ENCODE peak calls at places on chromosomes 7 and 10, in ten cellular contexts. F is DMS 273 treated with DMSO at 0.1 percent for 48 hours; O is astrocyte of the spinal cord; E is activated T-cell treated with anti-CD3 and anti-CD28 coated beads, Interleukin-2, amount 50 U/mL, for 24 hours; M is activated CD8-positive, alpha-beta memory T cell treated with anti-CD3 and anti-CD28 coated beads, Interleukin-2, amount 50 U/mL, for 4 hours; L is aorta; J is epithelial cell of esophagus; T is central memory CD8-positive, alpha-beta T cell; G is ELR; D is cerebellar cortex. X is an unnamed sample.

GRCh38 chr10:94680544-94680943 is 3.0 kb upstream of the CYP2C18 start:
- DNase-seq in M (no peak), D (no peak), E (no peak), G (peak), O (no peak), L (no peak), F (no peak), T (no peak), J (peak), X (no peak)

GRCh38 chr10:45417746-45418145 is 43.7 kb downstream of the ALOX5 start:
- DNase-seq in O (no peak), M (no peak), F (no peak), J (no peak), E (no peak), T (no peak), L (no peak), G (no peak), D (no peak), X (peak)

GRCh38 chr7:36181668-36182067 is 28.6 kb downstream of the EEPD1 start:
- DNase-seq in F (peak), G (no peak), E (no peak), O (no peak), J (no peak), L (no peak), M (no peak), T (no peak), D (no peak), X (no peak)

GRCh38 chr7:55477781-55478374 is 94.4 kb downstream of the VOPP1 start:
- DNase-seq in L (peak), T (no peak), D (no peak), G (peak), E (no peak), M (no peak), F (no peak), J (no peak), O (peak), X (no peak)

GRCh38 chr7:54944179-54944578 is 74.6 kb upstream of the EGFR start:
- DNase-seq in J (no peak), D (no peak), F (no peak), E (no peak), L (no peak), G (no peak), M (no peak), O (peak), T (no peak), X (no peak)

GRCh38 chr7:36865019-36865418 is 140.7 kb upstream of the AOAH start:
- DNase-seq in D (no peak), O (no peak), F (no peak), G (no peak), T (no peak), J (no peak), L (no peak), M (no peak), E (no peak), X (no peak)

GRCh38 chr7:23864984-23865383 is 155.0 kb downstream of the STK31 start:
- DNase-seq in E (no peak), J (peak), M (no peak), F (no peak), L (no peak), G (peak), T (no peak), D (no peak), O (peak), X (no peak)

GRCh38 chr7:98657736-98658135 is 40.7 kb downstream of the NPTX2 start:
- DNase-seq in F (no peak), O (no peak), J (no peak), E (no peak), M (no peak), D (no peak), G (no peak), L (no peak), T (no peak), X (no peak)

GRCh38 chr10:132157101-132157500 is 29.6 kb upstream of the DPYSL4 start:
- DNase-seq in O (no peak), L (no peak), E (no peak), D (no peak), G (no peak), T (no peak), M (no peak), F (no peak), J (no peak), X (no peak)

GRCh38 chr7:2313450-2314208 is 612 bp downstream of the SNX8 start:
- DNase-seq in D (peak), M (no peak), T (no peak), F (no peak), J (no peak), O (no peak), L (peak), E (no peak), G (peak), X (no peak)

GRCh38 chr7:96151889-96152288 is 170.0 kb downstream of the SLC25A13 start:
- DNase-seq in F (no peak), M (no peak), L (no peak), J (no peak), O (no peak), E (no peak), T (no peak), G (no peak), D (no peak), X (no peak)

GRCh38 chr10:62852961-62853702 is 37.0 kb upstream of the EGR2 start:
- DNase-seq in M (no peak), T (no peak), L (no peak), E (peak), J (no peak), F (no peak), D (no peak), G (no peak), O (no peak), X (no peak)

GRCh38 chr10:111650088-111650487 is 533.5 kb downstream of the GPAM start:
- DNase-seq in E (no peak), O (no peak), M (no peak), L (no peak), G (no peak), J (no peak), F (no peak), T (no peak), D (no peak), X (no peak)

GRCh38 chr10:96276831-96277230 is 5.5 kb upstream of the BLNK start:
- DNase-seq in M (no peak), G (peak), T (no peak), L (no peak), J (peak), E (no peak), F (no peak), D (peak), O (no peak), X (no peak)

GRCh38 chr10:124647421-124648130 is 96.6 kb downstream of the FAM53B start:
- DNase-seq in F (no peak), G (peak), E (peak), L (peak), D (no peak), O (no peak), M (peak), J (peak), T (peak), X (peak)

GRCh38 chr10:103102195-103102594 is 90.9 kb downstream of the NT5C2 start:
- DNase-seq in D (no peak), E (no peak), F (no peak), T (no peak), J (no peak), O (no peak), G (no peak), L (no peak), M (no peak), X (no peak)

GRCh38 chr10:123241391-123242141 is 87.4 kb downstream of the BUB3 start:
- DNase-seq in L (no peak), T (peak), D (no peak), E (peak), G (no peak), J (no peak), M (peak), F (no peak), O (no peak), X (peak)

GRCh38 chr10:5550621-5551530 is 26.1 kb downstream of the CALML3 start:
- DNase-seq in D (no peak), L (peak), E (peak), J (peak), F (no peak), T (no peak), G (peak), M (no peak), O (peak), X (peak)

GRCh38 chr7:84025332-84025927 is 169.2 kb downstream of the SEMA3A start:
- DNase-seq in L (peak), O (peak), F (no peak), T (no peak), M (no peak), G (peak), J (peak), D (no peak), E (no peak), X (no peak)

GRCh38 chr10:73991846-73992245 is 6.1 kb upstream of the VCL start:
- DNase-seq in T (peak), E (peak), F (no peak), L (peak), J (no peak), G (no peak), D (no peak), M (peak), O (no peak), X (peak)

GRCh38 chr7:40946549-40946948 is 756.3 kb downstream of the INHBA start:
- DNase-seq in L (no peak), E (no peak), F (no peak), O (no peak), D (no peak), J (no peak), M (no peak), T (no peak), G (no peak), X (no peak)

GRCh38 chr7:76155938-76156337 is 45.8 kb upstream of the SRRM3 start:
- DNase-seq in T (no peak), L (peak), O (no peak), E (no peak), F (no peak), G (peak), M (no peak), D (no peak), J (peak), X (no peak)

X was measured in activated effector memory CD4-positive, alpha-beta T cell treated with anti-CD3 and anti-CD28 coated beads, Interleukin-2, amount 50 U/mL, for 16 hours.